ENCODE peak calls at places on chromosomes 6 and 20, in five cellular contexts. X is left colon, S is NAMALWA, O is RWPE1, G is foreskin keratinocyte. R is an unnamed sample.

GRCh38 chr6:107670792-107671199 is 153.3 kb downstream of the SCML4 start:
- DNase-seq in X (peak; percentile 58), S (peak; percentile 26), O (no peak), G (no peak), R (peak; percentile 20)

GRCh38 chr6:151075527-151075926 is 164.2 kb upstream of the AKAP12 start:
- DNase-seq in X (no peak), S (no peak), O (no peak), G (peak; percentile 51), R (peak; percentile 79)

GRCh38 chr6:158776737-158777136 is 42.4 kb downstream of the EZR start:
- DNase-seq in X (no peak), S (no peak), O (no peak), G (no peak), R (no peak)

GRCh38 chr20:61185841-61186601 is 66.0 kb upstream of the CDH4 start:
- DNase-seq in X (no peak), S (no peak), O (peak; percentile 90), G (peak; percentile 96), R (peak; percentile 86)

GRCh38 chr20:297925-298754 is 770 bp downstream of the ZCCHC3 start:
- DNase-seq in X (peak; percentile 80), S (peak; percentile 46), O (peak; percentile 65), G (no peak), R (peak; percentile 66)

GRCh38 chr20:11711214-11711613 is 206.5 kb upstream of the BTBD3 start:
- DNase-seq in X (no peak), S (no peak), O (no peak), G (no peak), R (no peak)

GRCh38 chr6:112249489-112249888 is 4.9 kb downstream of the LAMA4 start:
- DNase-seq in X (no peak), S (no peak), O (no peak), G (no peak), R (peak; percentile 14)

GRCh38 chr20:57263127-57263609 is 3.3 kb downstream of the BMP7 start:
- DNase-seq in X (no peak), S (no peak), O (no peak), G (no peak), R (peak; percentile 30)

GRCh38 chr20:4161447-4162251 is 146.3 kb upstream of the RNF24 start:
- DNase-seq in X (peak; percentile 90), S (no peak), O (peak; percentile 36), G (no peak), R (peak; percentile 53)

GRCh38 chr6:95686272-95686671 is 108.9 kb downstream of the MANEA start:
- DNase-seq in X (no peak), S (no peak), O (no peak), G (no peak), R (no peak)

GRCh38 chr6:116492331-116493067 is 18.9 kb upstream of the CALHM5 start:
- DNase-seq in X (no peak), S (no peak), O (no peak), G (no peak), R (no peak)

GRCh38 chr6:105322499-105323231 is 80.2 kb downstream of the PREP start:
- DNase-seq in X (no peak), S (no peak), O (no peak), G (no peak), R (peak; percentile 54)

GRCh38 chr20:20594171-20594530 is 118.3 kb downstream of the RALGAPA2 start:
- DNase-seq in X (no peak), S (peak; percentile 59), O (peak; percentile 26), G (no peak), R (no peak)

GRCh38 chr6:154187714-154188113 is 148.7 kb downstream of the OPRM1 start:
- DNase-seq in X (no peak), S (no peak), O (no peak), G (no peak), R (no peak)

GRCh38 chr6:147322299-147323162 is 118.3 kb downstream of the STXBP5 start:
- DNase-seq in X (no peak), S (peak; percentile 88), O (no peak), G (peak; percentile 14), R (no peak)

GRCh38 chr20:5316188-5317158 is at the start of gene PROKR2:
- DNase-seq in X (no peak), S (no peak), O (no peak), G (peak; percentile 10), R (peak; percentile 23)

GRCh38 chr20:24837721-24838456 is 111.2 kb upstream of the CST7 start:
- DNase-seq in X (no peak), S (no peak), O (no peak), G (peak; percentile 17), R (peak; percentile 43)

GRCh38 chr6:111263837-111264236 is 176.5 kb downstream of the SLC16A10 start:
- DNase-seq in X (no peak), S (no peak), O (peak; percentile 63), G (no peak), R (peak; percentile 56)

GRCh38 chr6:87250019-87250418 is 72.4 kb upstream of the SMIM8 start:
- DNase-seq in X (no peak), S (no peak), O (no peak), G (no peak), R (no peak)

GRCh38 chr6:105164418-105164817 is 15.4 kb downstream of the POPDC3 start:
- DNase-seq in X (no peak), S (no peak), O (peak; percentile 24), G (peak; percentile 67), R (peak; percentile 74)

GRCh38 chr6:90322976-90323474 is 26.4 kb upstream of the BACH2 start:
- DNase-seq in X (no peak), S (no peak), O (no peak), G (no peak), R (no peak)

GRCh38 chr6:116975600-116975999 is 98.6 kb downstream of the RFX6 start:
- DNase-seq in X (no peak), S (no peak), O (no peak), G (no peak), R (peak; percentile 38)

GRCh38 chr6:167236239-167236571 is 54.9 kb upstream of the UNC93A start:
- DNase-seq in X (no peak), S (no peak), O (no peak), G (no peak), R (no peak)

GRCh38 chr20:32296874-32297420 is 19.5 kb downstream of the KIF3B start:
- DNase-seq in X (no peak), S (no peak), O (no peak), G (no peak), R (no peak)

GRCh38 chr6:22145823-22146379 is 150.9 kb downstream of the PRL start:
- DNase-seq in X (peak; percentile 9), S (no peak), O (no peak), G (no peak), R (peak; percentile 17)

GRCh38 chr6:119196732-119197131 is 118.3 kb upstream of the FAM184A start:
- DNase-seq in X (no peak), S (no peak), O (no peak), G (no peak), R (no peak)

GRCh38 chr6:16064687-16065086 is 64.2 kb upstream of the MYLIP start:
- DNase-seq in X (no peak), S (no peak), O (no peak), G (no peak), R (no peak)

GRCh38 chr6:100466410-100467143 is 1.9 kb upstream of the SIM1 start:
- DNase-seq in X (no peak), S (no peak), O (no peak), G (no peak), R (no peak)

GRCh38 chr6:135568366-135568765 is 70.8 kb upstream of the AHI1 start:
- DNase-seq in X (no peak), S (no peak), O (no peak), G (no peak), R (no peak)

GRCh38 chr6:161135695-161136591 is 137.9 kb downstream of the AGPAT4 start:
- DNase-seq in X (no peak), S (peak; percentile 6), O (no peak), G (no peak), R (no peak)

GRCh38 chr6:84582997-84583396 is 181.4 kb downstream of the TBX18 start:
- DNase-seq in X (no peak), S (no peak), O (no peak), G (no peak), R (peak; percentile 17)

GRCh38 chr20:63037669-63038268 is 31.0 kb upstream of the BHLHE23 start:
- DNase-seq in X (no peak), S (no peak), O (no peak), G (no peak), R (no peak)

GRCh38 chr6:70375882-70376281 is 37.4 kb upstream of the FAM135A start:
- DNase-seq in X (no peak), S (peak; percentile 32), O (no peak), G (no peak), R (no peak)

GRCh38 chr20:23161968-23162696 is 76.0 kb upstream of the CD93 start:
- DNase-seq in X (peak; percentile 94), S (peak; percentile 91), O (peak; percentile 74), G (peak; percentile 87), R (no peak)

GRCh38 chr20:13262701-13263335 is 41.7 kb downstream of the ISM1 start:
- DNase-seq in X (no peak), S (no peak), O (peak; percentile 25), G (no peak), R (no peak)

GRCh38 chr6:144394209-144394608 is 109.1 kb downstream of the UTRN start:
- DNase-seq in X (no peak), S (no peak), O (no peak), G (no peak), R (no peak)